ENCODE peak calls at places on chromosomes 11 and 22, in nine cellular contexts. N, E, F, O, R, U, J, K and I are unnamed samples.

GRCh38 chr11:116871248-116871647 is 33.8 kb upstream of the APOA1 start:
- DNase-seq in R (no peak), N (no peak), U (peak), K (no peak), J (no peak), F (peak), O (no peak), E (no peak), I (no peak)

GRCh38 chr11:112885744-112886706 is 75.2 kb upstream of the NCAM1 start:
- DNase-seq in K (no peak), F (no peak), N (no peak), E (no peak), O (no peak), R (no peak), U (no peak), J (no peak), I (no peak)

GRCh38 chr11:19953909-19954308 is 206.4 kb downstream of the DBX1 start:
- DNase-seq in U (peak), R (peak), N (no peak), K (peak), O (peak), J (no peak), E (peak), F (peak), I (peak)

GRCh38 chr11:45371251-45371749 is 85.2 kb upstream of the SYT13 start:
- DNase-seq in U (peak), O (peak), F (peak), E (peak), K (peak), R (peak), N (peak), J (no peak), I (peak)

GRCh38 chr22:37711490-37711889 is 14.6 kb downstream of the TRIOBP start:
- DNase-seq in E (no peak), J (no peak), U (no peak), K (no peak), N (no peak), F (no peak), R (no peak), O (no peak), I (no peak)

GRCh38 chr11:70210516-70210915 is 7.4 kb downstream of the FADD start:
- DNase-seq in K (no peak), J (no peak), F (no peak), U (no peak), O (no peak), E (no peak), N (no peak), R (no peak), I (no peak)

GRCh38 chr11:30457045-30457444 is 129.1 kb downstream of the MPPED2 start:
- DNase-seq in O (no peak), U (no peak), J (no peak), F (no peak), E (no peak), R (no peak), N (no peak), K (no peak), I (no peak)

GRCh38 chr11:3990406-3990805 is 104.2 kb upstream of the RRM1 start:
- DNase-seq in O (no peak), R (no peak), E (no peak), F (no peak), N (no peak), K (no peak), J (no peak), U (no peak), I (no peak)

GRCh38 chr11:71946144-71946571 is 17.3 kb downstream of the RNF121 start:
- DNase-seq in R (peak), K (no peak), N (no peak), F (peak), J (no peak), E (peak), U (peak), O (no peak), I (no peak)

GRCh38 chr11:31236052-31236652 is 133.4 kb downstream of the DCDC1 start:
- DNase-seq in O (no peak), F (peak), K (no peak), U (peak), R (no peak), J (no peak), N (no peak), E (peak), I (no peak)

GRCh38 chr11:76693791-76694190 is 23.2 kb upstream of the LRRC32 start:
- DNase-seq in K (no peak), O (no peak), U (no peak), R (no peak), F (no peak), J (no peak), N (no peak), E (no peak), I (no peak)

GRCh38 chr22:41366323-41367014 is 15.3 kb upstream of the TEF start:
- DNase-seq in O (peak), F (peak), K (no peak), E (no peak), U (no peak), N (no peak), J (no peak), R (no peak), I (no peak)

GRCh38 chr11:73996161-73996747 is 12.6 kb downstream of the UCP3 start:
- DNase-seq in O (no peak), E (no peak), U (no peak), F (no peak), J (peak), R (no peak), N (peak), K (no peak), I (no peak)

GRCh38 chr11:69873166-69874077 is 54.2 kb upstream of the FGF3 start:
- DNase-seq in U (no peak), O (no peak), K (no peak), R (no peak), E (no peak), N (no peak), J (peak), F (no peak), I (peak)

GRCh38 chr22:48589901-48590300 is 1237.8 kb downstream of the BRD1 start:
- DNase-seq in U (no peak), J (no peak), N (peak), K (no peak), R (no peak), F (no peak), O (no peak), E (no peak), I (no peak)

GRCh38 chr22:28341001-28341400 is 338.6 kb downstream of the TTC28 start:
- DNase-seq in U (peak), N (no peak), F (peak), K (no peak), J (no peak), R (no peak), E (peak), O (peak), I (no peak)

GRCh38 chr11:26578998-26579635 is 7.1 kb upstream of the MUC15 start:
- DNase-seq in E (no peak), F (peak), U (peak), J (no peak), K (no peak), O (peak), R (no peak), N (no peak), I (no peak)

GRCh38 chr11:28963189-28963588 is 855.0 kb downstream of the METTL15 start:
- DNase-seq in N (no peak), J (no peak), R (no peak), F (peak), O (no peak), E (no peak), U (peak), K (no peak), I (no peak)

GRCh38 chr22:50503475-50504145 is 3.9 kb downstream of the LMF2 start:
- DNase-seq in K (no peak), N (no peak), R (no peak), U (no peak), J (peak), E (no peak), F (no peak), O (no peak), I (peak)

GRCh38 chr22:39296535-39296934 is 22.9 kb downstream of the RPL3 start:
- DNase-seq in U (no peak), J (no peak), F (no peak), O (no peak), K (no peak), R (no peak), E (no peak), N (no peak), I (no peak)

GRCh38 chr22:39296981-39297489 is 22.4 kb downstream of the RPL3 start:
- DNase-seq in N (no peak), F (no peak), K (no peak), R (no peak), E (no peak), J (no peak), U (no peak), O (no peak), I (no peak)

GRCh38 chr22:39297490-39298193 is 21.8 kb downstream of the RPL3 start:
- DNase-seq in U (no peak), N (no peak), K (no peak), O (no peak), E (no peak), J (no peak), F (no peak), R (no peak), I (no peak)

GRCh38 chr22:39299829-39300178 is 19.6 kb downstream of the RPL3 start:
- DNase-seq in K (no peak), E (no peak), F (peak), U (peak), J (no peak), N (no peak), R (no peak), O (no peak), I (no peak)

DNA sequence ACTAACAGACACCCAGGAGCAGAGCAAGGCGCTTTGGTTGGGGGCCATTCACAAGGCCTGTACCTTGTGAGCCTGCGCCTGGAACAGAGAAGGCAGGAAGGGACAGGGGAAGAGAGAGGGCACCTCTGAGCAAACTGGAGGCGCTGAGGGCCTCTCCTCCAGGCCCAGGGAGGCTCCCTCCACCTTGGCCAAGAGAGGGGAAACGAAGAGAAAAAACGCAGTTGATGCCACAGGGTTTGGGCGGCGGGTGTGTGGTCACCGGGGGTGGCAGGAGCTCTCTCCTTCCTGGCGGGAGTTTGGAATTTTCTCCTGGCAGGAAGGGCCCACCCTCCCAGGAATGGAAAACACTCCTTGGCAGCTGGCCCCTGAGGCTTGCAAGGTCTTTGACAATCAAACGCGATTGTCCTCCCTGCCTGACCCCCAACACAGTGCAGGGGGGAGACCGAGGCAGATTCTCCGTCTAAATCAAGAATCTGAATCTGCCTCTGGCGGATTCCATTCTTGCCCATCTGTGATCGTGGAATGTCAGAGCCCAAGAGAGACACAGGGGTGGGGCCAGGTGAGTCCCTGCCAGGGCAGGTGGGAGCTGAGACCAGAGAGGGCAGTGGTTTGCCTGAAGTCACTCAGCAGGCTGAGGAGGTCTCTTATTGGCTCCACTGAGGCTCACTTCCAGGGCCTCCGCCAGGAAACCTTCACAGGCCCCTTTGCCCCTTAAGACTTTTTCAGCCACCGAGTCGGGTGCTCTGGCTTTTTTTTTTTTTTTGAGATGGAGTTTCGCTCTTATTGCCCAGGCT is 21.0 kb downstream of the RPL3 start:
- DNase-seq in O (peak), E (no peak), F (no peak), J (no peak), U (no peak), K (no peak), R (no peak), N (no peak), I (no peak)
- H3K27ac ChIP-seq in O (peak), E (no peak), F (no peak), J (peak), U (peak), K (no peak), R (peak), N (peak), I (no peak)

GRCh38 chr22:35510951-35511350 is 29.7 kb upstream of the RASD2 start:
- DNase-seq in K (no peak), F (no peak), O (peak), U (no peak), E (no peak), R (no peak), N (no peak), J (no peak), I (no peak)

GRCh38 chr22:35517769-35518530 is 22.7 kb upstream of the RASD2 start:
- DNase-seq in R (no peak), K (no peak), U (no peak), N (no peak), O (no peak), E (no peak), F (no peak), J (no peak), I (no peak)

GRCh38 chr22:35516723-35517122 is 23.9 kb upstream of the RASD2 start:
- DNase-seq in O (no peak), J (no peak), K (no peak), R (no peak), E (no peak), N (no peak), U (no peak), F (no peak), I (no peak)

GRCh38 chr22:35517207-35517606 is 23.4 kb upstream of the RASD2 start:
- DNase-seq in R (no peak), O (no peak), U (no peak), E (no peak), F (no peak), N (no peak), K (no peak), J (no peak), I (no peak)

GRCh38 chr22:35514366-35514765 is 26.3 kb upstream of the RASD2 start:
- DNase-seq in O (no peak), F (no peak), K (no peak), R (no peak), J (no peak), E (no peak), U (peak), N (no peak), I (no peak)
- H3K27ac ChIP-seq in O (no peak), F (no peak), K (no peak), R (no peak), J (no peak), E (no peak), U (no peak), N (no peak), I (no peak)

DNA sequence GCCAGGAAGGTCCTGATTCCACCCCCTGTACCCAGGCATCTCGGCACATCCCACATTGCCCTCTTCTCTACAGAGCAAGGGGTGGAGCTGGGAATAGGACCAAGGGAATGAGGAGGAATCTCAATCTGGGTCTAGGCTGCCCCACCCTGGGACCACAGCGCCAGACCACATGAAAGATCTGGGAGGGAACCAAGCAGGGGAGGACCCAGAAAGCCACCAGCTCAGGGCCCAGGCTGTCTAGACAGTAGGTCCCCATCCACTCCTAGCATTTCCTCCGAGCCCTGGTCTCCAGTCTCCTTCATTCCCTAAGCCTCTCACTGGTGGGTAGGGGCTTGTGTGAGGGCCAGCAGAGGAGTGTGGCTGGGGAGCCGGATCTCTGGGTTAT is 11.6 kb downstream of the PHLDB1 start:
- DNase-seq in F (peak), J (peak), O (no peak), R (no peak), K (no peak), U (peak), E (peak), N (peak), I (no peak)
- H3K27ac ChIP-seq in F (peak), J (peak), O (peak), R (peak), K (no peak), U (peak), E (peak), N (peak), I (no peak)

DNA sequence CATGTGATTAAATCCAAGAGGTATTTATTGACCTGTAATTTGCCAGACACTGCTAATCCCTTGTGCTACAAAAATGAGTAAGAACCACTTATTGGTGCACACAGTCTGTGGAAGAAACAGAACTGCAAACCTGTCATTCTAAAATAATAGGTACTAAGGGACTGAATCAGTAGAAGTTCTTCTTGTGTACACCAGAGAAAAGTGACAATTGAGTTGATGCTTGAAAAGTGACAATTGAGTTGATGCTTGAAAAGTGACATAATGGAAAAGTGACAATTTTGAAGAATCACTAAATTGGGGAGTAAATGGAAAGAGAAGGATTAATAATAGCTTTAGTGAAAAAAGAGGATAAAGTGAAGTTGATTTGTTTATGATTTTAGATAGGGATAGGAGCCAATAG is 56.4 kb downstream of the DKK3 start:
- DNase-seq in O (no peak), R (no peak), F (no peak), J (no peak), K (no peak), U (no peak), N (no peak), E (no peak), I (no peak)
- H3K27ac ChIP-seq in O (no peak), R (no peak), F (no peak), J (no peak), K (no peak), U (no peak), N (no peak), E (no peak), I (no peak)

DNA sequence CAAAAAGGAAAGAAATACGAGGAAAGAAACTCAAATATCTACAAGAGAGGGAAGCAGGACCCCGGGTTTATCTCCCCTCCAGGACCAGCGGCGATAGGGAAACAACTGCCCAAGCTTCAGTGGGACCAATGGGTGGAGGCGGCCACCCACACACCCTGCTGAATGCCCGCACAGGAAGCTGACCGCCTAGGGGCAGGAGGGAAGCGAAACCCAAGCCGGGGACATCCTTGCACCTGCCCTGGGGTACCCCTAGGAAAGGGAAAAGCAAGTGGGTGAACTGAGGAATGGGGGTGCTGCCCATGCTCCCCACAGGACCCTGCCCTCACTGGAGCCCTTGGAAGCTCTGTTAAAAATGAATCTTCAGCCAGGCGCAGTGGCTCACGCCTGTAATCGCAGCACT is 27.6 kb upstream of the HMOX1 start:
- DNase-seq in F (no peak), R (no peak), K (no peak), E (no peak), J (no peak), O (no peak), N (no peak), U (no peak), I (no peak)
- H3K27ac ChIP-seq in F (no peak), R (no peak), K (no peak), E (no peak), J (peak), O (no peak), N (no peak), U (no peak), I (no peak)

GRCh38 chr11:110830344-110831141 is 118.3 kb upstream of the ARHGAP20 start:
- DNase-seq in K (peak), F (peak), N (no peak), E (no peak), J (no peak), O (no peak), U (no peak), R (no peak), I (peak)
- H3K27ac ChIP-seq in K (no peak), F (no peak), N (no peak), E (peak), J (no peak), O (no peak), U (no peak), R (no peak), I (no peak)

GRCh38 chr11:78802058-78802633 is 227.5 kb upstream of the NARS2 start:
- DNase-seq in U (no peak), F (no peak), R (no peak), E (no peak), O (no peak), N (peak), K (peak), J (no peak), I (no peak)
- H3K27ac ChIP-seq in U (peak), F (peak), R (no peak), E (no peak), O (no peak), N (no peak), K (no peak), J (peak), I (no peak)

GRCh38 chr11:123169821-123170220 is 25.2 kb downstream of the CLMP start:
- DNase-seq in U (no peak), R (no peak), F (no peak), J (no peak), N (no peak), K (no peak), O (no peak), E (no peak), I (no peak)

GRCh38 chr11:123166095-123166559 is 28.9 kb downstream of the CLMP start:
- DNase-seq in N (no peak), R (no peak), F (peak), K (peak), O (no peak), U (peak), E (no peak), J (peak), I (peak)

GRCh38 chr11:123170929-123171328 is 24.1 kb downstream of the CLMP start:
- DNase-seq in J (no peak), R (no peak), K (no peak), O (no peak), N (no peak), F (no peak), U (no peak), E (no peak), I (no peak)

GRCh38 chr11:123168236-123168635 is 26.8 kb downstream of the CLMP start:
- DNase-seq in K (no peak), U (no peak), F (no peak), E (no peak), O (no peak), R (no peak), N (no peak), J (no peak), I (no peak)

DNA sequence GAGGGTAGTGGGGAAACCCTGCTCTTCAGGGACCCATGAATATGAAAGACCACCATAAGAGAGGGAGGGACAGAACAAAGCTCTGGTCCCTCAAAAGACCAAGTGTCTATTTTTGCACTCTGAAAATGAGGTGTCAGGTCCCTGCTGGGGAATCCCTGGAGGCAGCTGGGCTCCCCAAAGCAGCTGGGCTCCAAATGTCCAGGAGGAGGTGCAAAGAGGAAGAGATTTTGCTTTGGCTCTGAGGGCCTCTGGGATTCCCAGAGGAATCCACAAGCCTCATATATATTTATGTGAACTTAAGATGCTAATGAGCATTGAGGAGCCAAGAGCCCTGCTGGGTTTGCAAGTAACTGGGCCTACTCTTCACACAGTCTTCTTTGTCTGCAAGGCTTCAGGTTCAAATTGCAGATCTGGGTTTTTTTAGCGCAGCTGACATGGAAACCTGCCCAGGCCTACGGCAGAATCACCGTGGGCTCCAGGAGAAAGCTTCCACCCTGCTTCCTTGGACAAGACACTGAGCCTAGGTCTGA is 26.0 kb downstream of the CLMP start:
- DNase-seq in K (no peak), N (no peak), U (no peak), R (no peak), J (no peak), E (no peak), F (no peak), O (no peak), I (no peak)
- H3K27ac ChIP-seq in K (no peak), N (no peak), U (no peak), R (no peak), J (peak), E (no peak), F (no peak), O (no peak), I (no peak)